ENCODE peak calls at places on chromosomes 4 and X, in six cellular contexts. R is GM23248, E is fibroblast of lung, X is neural progenitor cell, F is DND-41, Z is mammary epithelial cell. Y is an unnamed sample.

GRCh38 chr4:156182269-156182668 is 228.6 kb upstream of the CTSO start:
- DNase-seq in F (no peak), X (no peak), E (no peak), R (peak; percentile 6), Z (no peak), Y (no peak)

GRCh38 chr4:48596336-48596735 is 106.3 kb downstream of the ZAR1 start:
- DNase-seq in F (no peak), E (no peak), R (no peak), Z (no peak), X (no peak), Y (no peak)

GRCh38 chrX:83004012-83004411 is 504.1 kb upstream of the POU3F4 start:
- DNase-seq in E (no peak), F (no peak), R (no peak), X (no peak), Z (no peak), Y (no peak)

GRCh38 chrX:107701493-107702121 is 73.3 kb downstream of the PRPS1 start:
- DNase-seq in E (no peak), X (no peak), Z (no peak), F (no peak), R (no peak), Y (no peak)

GRCh38 chr4:73662709-73663546 is 42.7 kb upstream of the RASSF6 start:
- DNase-seq in E (peak; percentile 83), Z (peak; percentile 64), F (no peak), R (peak; percentile 80), X (no peak), Y (no peak)

GRCh38 chrX:115970718-115971117 is 199.8 kb upstream of the AGTR2 start:
- DNase-seq in Z (no peak), F (no peak), X (no peak), E (no peak), R (no peak), Y (no peak)

GRCh38 chr4:52051213-52051614 is at the start of gene SPATA18:
- DNase-seq in F (no peak), E (no peak), X (peak; percentile 38), R (peak; percentile 78), Z (peak; percentile 41), Y (no peak)

GRCh38 chr4:33975996-33976395 is 2268.3 kb downstream of the ARAP2 start:
- DNase-seq in Z (no peak), F (no peak), R (peak; percentile 6), E (peak; percentile 67), X (no peak), Y (no peak)

GRCh38 chr4:182698212-182698611 is 219.0 kb downstream of the DCTD start:
- DNase-seq in E (no peak), F (no peak), Z (no peak), X (no peak), R (no peak), Y (no peak)

GRCh38 chr4:169315530-169316306 is 45.0 kb upstream of the SH3RF1 start:
- DNase-seq in Z (peak; percentile 23), E (peak; percentile 70), R (peak; percentile 47), X (no peak), F (no peak), Y (no peak)

GRCh38 chr4:10129196-10130185 is 12.9 kb upstream of the WDR1 start:
- DNase-seq in F (no peak), Z (no peak), X (no peak), R (peak; percentile 61), E (no peak), Y (no peak)

GRCh38 chrX:6738518-6739470 is 203.9 kb upstream of the VCX3A start:
- DNase-seq in E (no peak), Z (no peak), R (no peak), F (peak; percentile 83), X (no peak), Y (no peak)

GRCh38 chr4:41746025-41746439 is 2.5 kb downstream of the PHOX2B start:
- DNase-seq in E (no peak), R (peak; percentile 10), Z (no peak), F (no peak), X (peak; percentile 42), Y (no peak)
- TF ChIP-seq EZH2 in E (peak; percentile 80), R (no peak), Z (no peak), F (no peak), X (peak; percentile 81), Y (no peak)

GRCh38 chr4:41873380-41874295 is 61.6 kb upstream of the TMEM33 start:
- DNase-seq in Z (no peak), R (no peak), F (no peak), E (no peak), X (peak; percentile 78), Y (no peak)
- TF ChIP-seq EZH2 in Z (no peak), R (no peak), F (no peak), E (peak; percentile 2), X (peak; percentile 86), Y (no peak)

DNA sequence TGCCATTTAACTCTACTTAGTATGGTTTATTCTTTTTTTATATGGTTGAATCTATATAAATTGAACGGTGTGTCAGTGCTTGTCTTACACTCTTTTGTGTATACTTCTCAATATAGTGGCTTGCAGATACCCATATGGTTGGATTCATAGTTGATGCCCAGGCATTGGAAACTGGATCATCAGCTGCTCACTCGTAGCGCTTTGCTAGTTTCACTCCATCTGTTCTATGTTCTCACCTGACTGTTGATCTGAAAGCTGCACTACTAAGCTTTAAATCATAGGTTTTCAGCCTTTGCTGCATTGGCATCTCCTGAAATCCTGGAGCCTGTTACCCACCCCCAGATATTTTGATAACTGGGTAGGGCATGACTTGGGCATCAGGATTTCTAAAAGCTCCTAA is 121.6 kb upstream of the DCLK2 start:
- DNase-seq in E (no peak), X (no peak), Z (no peak), F (no peak), R (no peak), Y (no peak)
- TF ChIP-seq EZH2 in E (no peak), X (no peak), Z (no peak), F (no peak), R (no peak), Y (no peak)

DNA sequence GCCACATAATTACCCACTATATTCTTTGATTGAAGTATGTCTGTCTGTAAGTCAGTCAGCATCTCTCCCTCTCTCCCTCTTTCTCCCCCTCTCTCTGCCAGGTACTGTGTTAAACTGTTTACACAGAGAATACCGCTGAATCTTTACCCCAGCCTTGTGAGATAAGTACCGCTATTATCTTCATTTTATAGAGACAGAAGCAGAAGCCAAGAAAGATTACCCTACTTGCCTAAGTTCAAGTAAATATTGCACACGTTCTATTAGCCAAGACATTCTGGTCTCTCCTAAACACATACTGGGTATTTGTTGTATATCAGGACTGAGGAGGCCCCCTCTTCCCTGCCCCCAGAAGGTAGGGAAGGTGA is 695 bp upstream of the GPR101 start:
- DNase-seq in Z (no peak), E (no peak), R (no peak), F (no peak), X (no peak), Y (no peak)
- TF ChIP-seq EZH2 in Z (no peak), E (peak; percentile 40), R (peak; percentile 41), F (no peak), X (no peak), Y (no peak)

DNA sequence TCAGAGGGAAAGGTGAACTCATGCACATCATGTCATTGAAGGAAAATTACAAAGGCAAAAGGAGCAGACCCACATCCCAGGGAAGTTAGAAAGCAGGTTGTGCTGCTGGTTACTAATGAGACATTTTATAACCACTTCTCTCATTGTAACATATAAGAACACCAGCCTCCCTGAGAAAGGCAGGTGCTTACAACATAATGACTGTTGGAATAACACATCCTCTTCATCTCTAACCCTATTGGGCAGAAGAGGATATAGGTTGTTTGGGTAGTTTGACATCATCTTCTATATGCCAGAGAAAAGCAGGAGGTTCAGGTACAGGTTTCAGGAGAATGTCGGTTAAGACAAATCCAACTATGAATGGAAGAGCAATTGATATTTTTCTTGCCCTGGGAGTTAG is 77.6 kb downstream of the MAOA start:
- DNase-seq in R (no peak), X (no peak), F (no peak), Z (no peak), E (no peak), Y (no peak)
- TF ChIP-seq EZH2 in R (no peak), X (no peak), F (no peak), Z (no peak), E (no peak), Y (no peak)

DNA sequence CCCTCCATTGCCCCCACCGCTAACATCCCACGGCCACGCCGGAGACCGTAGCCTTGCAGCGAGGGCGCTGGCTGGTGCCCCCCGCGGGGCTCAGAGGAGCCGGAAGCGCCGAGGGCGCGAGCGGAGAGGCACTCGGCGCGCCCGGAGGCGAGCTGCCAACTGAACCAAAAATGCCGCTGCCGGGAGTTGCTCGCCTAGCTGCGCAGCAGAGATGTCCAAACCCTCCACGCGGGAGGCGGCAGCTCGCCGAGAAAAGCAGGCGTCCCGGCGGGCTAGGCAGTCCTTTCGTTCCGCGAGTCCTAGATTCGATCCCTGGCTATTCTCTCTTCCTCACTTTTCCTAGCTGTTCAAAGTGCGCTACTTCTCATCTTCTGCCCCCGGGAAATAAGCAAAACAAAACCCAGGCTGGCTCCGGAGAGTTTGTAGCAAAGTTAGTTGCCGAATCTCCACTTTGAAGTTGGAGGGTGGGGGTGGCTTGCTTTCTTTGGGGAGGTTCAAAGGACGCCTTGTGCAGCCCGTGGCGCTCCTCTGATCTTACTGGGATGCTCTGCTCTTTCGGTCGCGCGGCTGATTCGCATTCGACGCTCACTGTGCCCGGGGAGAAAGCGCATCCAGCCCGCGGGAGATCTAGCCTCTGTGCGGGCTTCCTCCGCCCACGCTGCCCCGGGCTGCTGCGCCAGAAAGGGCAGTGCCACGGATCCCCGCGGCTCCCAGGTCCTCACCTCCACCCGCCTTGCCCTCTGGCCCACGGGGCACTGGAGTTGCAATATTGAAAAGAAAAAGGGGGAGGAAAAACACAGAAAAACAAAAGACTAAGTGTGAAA is 677 bp downstream of the NKX6-1 start:
- DNase-seq in X (peak; percentile 70), Z (peak; percentile 24), E (peak; percentile 32), F (no peak), R (peak; percentile 67), Y (no peak)
- TF ChIP-seq EZH2 in X (peak; percentile 73), Z (peak; percentile 97), E (peak; percentile 75), F (no peak), R (peak; percentile 81), Y (no peak)

GRCh38 chrX:40105016-40105790 is 7.4 kb upstream of the BCOR start:
- DNase-seq in Z (peak; percentile 36), F (peak; percentile 67), E (no peak), X (peak; percentile 69), R (peak; percentile 63), Y (no peak)
- TF ChIP-seq EZH2 in Z (no peak), F (no peak), E (no peak), X (no peak), R (no peak), Y (no peak)

GRCh38 chr4:140153419-140153743 is 603 bp downstream of the MAML3 start:
- DNase-seq in X (no peak), E (no peak), Z (no peak), F (no peak), R (no peak), Y (no peak)
- TF ChIP-seq EZH2 in X (no peak), E (no peak), Z (no peak), F (no peak), R (no peak), Y (no peak)

Y was measured in PC-9.